ENCODE peak calls at places on chromosomes 12 and 14, in seven cellular contexts. One of them, this sample, is unnamed.

GRCh38 chr12:2582631-2583616 is 211.8 kb upstream of the FKBP4 start:
- DNase-seq in CD8-positive, alpha-beta T cell: no peak
- DNase-seq in epithelial cell of esophagus: peak
- DNase-seq in HCT116: peak
- DNase-seq in cardiac muscle cell: peak
- DNase-seq in heart right ventricle: peak
- DNase-seq in tibial nerve: peak
- DNase-seq in this sample: no peak

GRCh38 chr14:65496178-65496993 is 83.9 kb downstream of the FUT8 start:
- DNase-seq in CD8-positive, alpha-beta T cell: no peak
- DNase-seq in epithelial cell of esophagus: peak
- DNase-seq in HCT116: no peak
- DNase-seq in tibial nerve: no peak
- DNase-seq in cardiac muscle cell: no peak
- DNase-seq in heart right ventricle: no peak
- DNase-seq in this sample: no peak

GRCh38 chr12:78177298-78177697 is 346.6 kb downstream of the NAV3 start:
- DNase-seq in epithelial cell of esophagus: no peak
- DNase-seq in CD8-positive, alpha-beta T cell: no peak
- DNase-seq in tibial nerve: no peak
- DNase-seq in HCT116: no peak
- DNase-seq in cardiac muscle cell: no peak
- DNase-seq in heart right ventricle: no peak
- DNase-seq in this sample: no peak

GRCh38 chr14:96630281-96630680 is 128.1 kb downstream of the PAPOLA start:
- DNase-seq in tibial nerve: no peak
- DNase-seq in CD8-positive, alpha-beta T cell: no peak
- DNase-seq in heart right ventricle: no peak
- DNase-seq in epithelial cell of esophagus: no peak
- DNase-seq in HCT116: no peak
- DNase-seq in cardiac muscle cell: no peak
- DNase-seq in this sample: no peak

GRCh38 chr12:70798016-70798768 is 122.3 kb downstream of the PTPRR start:
- DNase-seq in CD8-positive, alpha-beta T cell: no peak
- DNase-seq in cardiac muscle cell: no peak
- DNase-seq in epithelial cell of esophagus: peak
- DNase-seq in heart right ventricle: no peak
- DNase-seq in HCT116: no peak
- DNase-seq in tibial nerve: no peak
- DNase-seq in this sample: no peak

GRCh38 chr12:752673-753400 is 458 bp downstream of the WNK1 start:
- DNase-seq in epithelial cell of esophagus: peak
- DNase-seq in heart right ventricle: peak
- DNase-seq in CD8-positive, alpha-beta T cell: peak
- DNase-seq in HCT116: no peak
- DNase-seq in tibial nerve: peak
- DNase-seq in cardiac muscle cell: peak
- DNase-seq in this sample: no peak

GRCh38 chr12:52634266-52635056 is 16.1 kb upstream of the KRT73 start:
- DNase-seq in HCT116: no peak
- DNase-seq in epithelial cell of esophagus: no peak
- DNase-seq in tibial nerve: no peak
- DNase-seq in cardiac muscle cell: no peak
- DNase-seq in heart right ventricle: peak
- DNase-seq in CD8-positive, alpha-beta T cell: no peak
- DNase-seq in this sample: no peak

GRCh38 chr14:57732886-57733285 is 133.0 kb downstream of the SLC35F4 start:
- DNase-seq in HCT116: no peak
- DNase-seq in tibial nerve: no peak
- DNase-seq in epithelial cell of esophagus: peak
- DNase-seq in cardiac muscle cell: no peak
- DNase-seq in CD8-positive, alpha-beta T cell: no peak
- DNase-seq in heart right ventricle: no peak
- DNase-seq in this sample: no peak

GRCh38 chr12:99130808-99131538 is 485.9 kb downstream of the APAF1 start:
- DNase-seq in HCT116: no peak
- DNase-seq in tibial nerve: no peak
- DNase-seq in cardiac muscle cell: no peak
- DNase-seq in heart right ventricle: no peak
- DNase-seq in epithelial cell of esophagus: peak
- DNase-seq in CD8-positive, alpha-beta T cell: no peak
- DNase-seq in this sample: no peak

GRCh38 chr14:98782062-98782461 is 489.9 kb downstream of the BCL11B start:
- DNase-seq in CD8-positive, alpha-beta T cell: no peak
- DNase-seq in heart right ventricle: no peak
- DNase-seq in HCT116: no peak
- DNase-seq in epithelial cell of esophagus: no peak
- DNase-seq in cardiac muscle cell: no peak
- DNase-seq in tibial nerve: no peak
- DNase-seq in this sample: no peak

DNA sequence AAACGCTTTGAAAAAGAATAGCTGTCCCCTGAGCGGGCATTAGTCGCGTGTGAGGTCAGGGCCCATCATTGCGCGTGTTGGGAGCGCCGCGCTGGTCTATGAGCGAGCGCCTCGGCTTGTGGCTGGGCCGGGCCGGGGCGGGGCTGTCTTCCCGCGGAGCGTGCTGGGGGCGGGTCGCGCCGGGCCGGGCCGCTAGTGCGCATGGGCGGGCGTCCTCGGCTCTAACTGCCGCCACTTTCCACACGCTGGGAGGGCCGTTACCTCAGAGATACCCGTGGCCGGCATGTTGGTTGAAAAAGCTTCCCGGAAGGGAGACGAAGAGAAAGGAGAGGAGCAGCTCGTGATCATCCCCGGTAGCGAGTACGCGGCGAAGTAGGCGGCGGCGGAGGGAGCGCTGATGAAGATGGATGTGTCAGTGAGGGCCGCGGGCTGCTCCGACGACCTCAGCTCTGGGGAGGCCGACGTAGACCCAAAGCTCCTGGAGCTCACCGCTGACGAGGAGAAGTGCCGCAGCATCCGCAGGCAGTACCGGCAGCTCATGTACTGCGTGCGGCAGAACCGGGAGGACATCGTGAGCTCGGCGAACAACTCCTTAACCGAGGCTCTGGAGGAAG is at the start of gene EID3:
- DNase-seq in tibial nerve: peak
- DNase-seq in CD8-positive, alpha-beta T cell: peak
- DNase-seq in cardiac muscle cell: peak
- DNase-seq in heart right ventricle: peak
- DNase-seq in HCT116: no peak
- DNase-seq in epithelial cell of esophagus: peak
- DNase-seq in this sample: peak
- H3K4me3 ChIP-seq in tibial nerve: peak
- H3K4me3 ChIP-seq in CD8-positive, alpha-beta T cell: peak
- H3K4me3 ChIP-seq in cardiac muscle cell: no peak
- H3K4me3 ChIP-seq in heart right ventricle: peak
- H3K4me3 ChIP-seq in HCT116: no peak
- H3K4me3 ChIP-seq in epithelial cell of esophagus: peak
- H3K4me3 ChIP-seq in this sample: peak

GRCh38 chr14:52553671-52554575 is 1.3 kb downstream of the GPR137C start:
- DNase-seq in CD8-positive, alpha-beta T cell: peak
- DNase-seq in tibial nerve: peak
- DNase-seq in epithelial cell of esophagus: peak
- DNase-seq in cardiac muscle cell: peak
- DNase-seq in HCT116: peak
- DNase-seq in heart right ventricle: peak
- DNase-seq in this sample: peak
- TF ChIP-seq CTCF in CD8-positive, alpha-beta T cell: no peak
- TF ChIP-seq CTCF in tibial nerve: no peak
- TF ChIP-seq CTCF in epithelial cell of esophagus: no peak
- TF ChIP-seq CTCF in cardiac muscle cell: no peak
- TF ChIP-seq CTCF in HCT116: no peak
- TF ChIP-seq CTCF in heart right ventricle: no peak
- TF ChIP-seq CTCF in this sample: no peak

DNA sequence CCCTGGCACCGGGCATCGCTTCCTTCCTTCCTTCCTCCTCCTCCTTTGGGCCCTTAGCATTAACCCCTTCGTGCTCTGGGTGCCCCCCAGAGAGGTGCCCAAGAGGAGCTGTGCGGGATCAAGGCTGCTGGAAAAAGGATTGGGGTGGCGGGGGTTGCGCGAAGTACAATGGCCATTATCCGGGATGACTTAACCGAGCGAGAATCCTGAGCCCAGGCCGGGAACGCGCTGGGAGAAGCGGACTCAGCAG is 2.8 kb downstream of the DHH start:
- DNase-seq in heart right ventricle: no peak
- DNase-seq in CD8-positive, alpha-beta T cell: no peak
- DNase-seq in cardiac muscle cell: no peak
- DNase-seq in tibial nerve: no peak
- DNase-seq in epithelial cell of esophagus: no peak
- DNase-seq in HCT116: no peak
- DNase-seq in this sample: no peak
- H3K4me3 ChIP-seq in heart right ventricle: peak
- H3K4me3 ChIP-seq in CD8-positive, alpha-beta T cell: no peak
- H3K4me3 ChIP-seq in cardiac muscle cell: peak
- H3K4me3 ChIP-seq in tibial nerve: peak
- H3K4me3 ChIP-seq in epithelial cell of esophagus: no peak
- H3K4me3 ChIP-seq in HCT116: no peak
- H3K4me3 ChIP-seq in this sample: peak

GRCh38 chr14:99792551-99793212 is 531 bp upstream of the EML1 start:
- DNase-seq in cardiac muscle cell: peak
- DNase-seq in CD8-positive, alpha-beta T cell: no peak
- DNase-seq in heart right ventricle: no peak
- DNase-seq in HCT116: no peak
- DNase-seq in tibial nerve: no peak
- DNase-seq in epithelial cell of esophagus: no peak
- DNase-seq in this sample: no peak

GRCh38 chr14:99789581-99789980 is 3.6 kb upstream of the EML1 start:
- DNase-seq in epithelial cell of esophagus: no peak
- DNase-seq in cardiac muscle cell: no peak
- DNase-seq in HCT116: no peak
- DNase-seq in CD8-positive, alpha-beta T cell: no peak
- DNase-seq in heart right ventricle: no peak
- DNase-seq in tibial nerve: no peak
- DNase-seq in this sample: no peak

GRCh38 chr14:99790201-99790977 is 2.8 kb upstream of the EML1 start:
- DNase-seq in cardiac muscle cell: no peak
- DNase-seq in CD8-positive, alpha-beta T cell: no peak
- DNase-seq in tibial nerve: no peak
- DNase-seq in heart right ventricle: no peak
- DNase-seq in epithelial cell of esophagus: no peak
- DNase-seq in HCT116: no peak
- DNase-seq in this sample: no peak

GRCh38 chr14:99791476-99792283 is 1.5 kb upstream of the EML1 start:
- DNase-seq in tibial nerve: no peak
- DNase-seq in cardiac muscle cell: no peak
- DNase-seq in heart right ventricle: no peak
- DNase-seq in HCT116: no peak
- DNase-seq in epithelial cell of esophagus: no peak
- DNase-seq in CD8-positive, alpha-beta T cell: no peak
- DNase-seq in this sample: no peak

GRCh38 chr14:99790978-99791376 is 2.2 kb upstream of the EML1 start:
- DNase-seq in tibial nerve: no peak
- DNase-seq in heart right ventricle: no peak
- DNase-seq in cardiac muscle cell: no peak
- DNase-seq in CD8-positive, alpha-beta T cell: no peak
- DNase-seq in epithelial cell of esophagus: peak
- DNase-seq in HCT116: no peak
- DNase-seq in this sample: no peak
- TF ChIP-seq CTCF in tibial nerve: no peak
- TF ChIP-seq CTCF in heart right ventricle: no peak
- TF ChIP-seq CTCF in cardiac muscle cell: no peak
- TF ChIP-seq CTCF in CD8-positive, alpha-beta T cell: no peak
- TF ChIP-seq CTCF in epithelial cell of esophagus: no peak
- TF ChIP-seq CTCF in HCT116: no peak
- TF ChIP-seq CTCF in this sample: no peak

DNA sequence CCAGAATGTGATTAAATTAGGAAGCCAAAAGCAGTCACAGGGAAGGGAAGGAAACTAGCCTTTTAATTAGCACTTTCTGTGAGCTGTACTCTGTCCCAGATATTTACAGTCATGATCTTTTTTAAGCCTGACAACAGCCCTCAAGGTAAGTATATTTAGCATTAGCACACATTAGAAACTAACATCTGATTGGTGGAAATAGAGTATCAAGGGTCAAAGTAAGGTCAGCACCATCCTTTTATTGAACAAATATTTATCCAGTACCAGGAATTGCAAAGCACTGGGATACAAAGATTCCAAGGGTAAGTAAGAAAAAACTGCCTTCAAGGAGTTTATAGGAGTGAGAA is 28.2 kb downstream of the RPGRIP1 start:
- DNase-seq in HCT116: no peak
- DNase-seq in CD8-positive, alpha-beta T cell: no peak
- DNase-seq in epithelial cell of esophagus: no peak
- DNase-seq in heart right ventricle: no peak
- DNase-seq in tibial nerve: no peak
- DNase-seq in cardiac muscle cell: peak
- DNase-seq in this sample: no peak
- H3K4me3 ChIP-seq in HCT116: no peak
- H3K4me3 ChIP-seq in CD8-positive, alpha-beta T cell: peak
- H3K4me3 ChIP-seq in epithelial cell of esophagus: peak
- H3K4me3 ChIP-seq in heart right ventricle: peak
- H3K4me3 ChIP-seq in tibial nerve: peak
- H3K4me3 ChIP-seq in cardiac muscle cell: peak
- H3K4me3 ChIP-seq in this sample: peak

GRCh38 chr12:49388682-49389081 is 21.4 kb downstream of the SPATS2 start:
- DNase-seq in cardiac muscle cell: no peak
- DNase-seq in heart right ventricle: no peak
- DNase-seq in CD8-positive, alpha-beta T cell: no peak
- DNase-seq in epithelial cell of esophagus: no peak
- DNase-seq in tibial nerve: no peak
- DNase-seq in HCT116: no peak
- DNase-seq in this sample: no peak

GRCh38 chr12:49389092-49389703 is 21.9 kb downstream of the SPATS2 start:
- DNase-seq in heart right ventricle: no peak
- DNase-seq in HCT116: no peak
- DNase-seq in tibial nerve: peak
- DNase-seq in epithelial cell of esophagus: no peak
- DNase-seq in CD8-positive, alpha-beta T cell: peak
- DNase-seq in cardiac muscle cell: peak
- DNase-seq in this sample: no peak
- TF ChIP-seq CTCF in heart right ventricle: no peak
- TF ChIP-seq CTCF in HCT116: no peak
- TF ChIP-seq CTCF in tibial nerve: no peak
- TF ChIP-seq CTCF in epithelial cell of esophagus: no peak
- TF ChIP-seq CTCF in CD8-positive, alpha-beta T cell: peak
- TF ChIP-seq CTCF in cardiac muscle cell: no peak
- TF ChIP-seq CTCF in this sample: no peak